ENCODE peak calls at places on chromosomes 7 and 10, in six cellular contexts. X is hepatocyte; F is adipocyte; S is lung; U is cardiac muscle cell; Y is CD8-positive, alpha-beta memory T cell. I is an unnamed sample. For H3K4me1, the result is how much of the 10 kb centered on the place peaks cover.

GRCh38 chr10:105466521-105466920 is 825.4 kb downstream of the SORCS3 start:
- DNase-seq in X (no peak), Y (no peak), S (no peak), U (no peak), F (no peak), I (no peak)

GRCh38 chr7:112290065-112290464 is 83.6 kb downstream of the ZNF277 start:
- DNase-seq in S (no peak), X (no peak), F (peak), Y (no peak), U (no peak), I (no peak)

GRCh38 chr10:35546824-35547225 is 58.3 kb upstream of the GJD4 start:
- DNase-seq in Y (no peak), S (no peak), U (no peak), F (peak), X (peak), I (no peak)

GRCh38 chr7:66920769-66921395 is at the start of gene TMEM248:
- DNase-seq in X (peak), Y (peak), U (peak), S (peak), F (peak), I (peak)

GRCh38 chr10:130648807-130649206 is 512.6 kb downstream of the GLRX3 start:
- DNase-seq in U (no peak), X (no peak), Y (no peak), S (no peak), F (no peak), I (peak)

GRCh38 chr7:141362580-141363435 is 188.4 kb upstream of the AGK start:
- DNase-seq in F (peak), S (no peak), U (peak), X (peak), Y (no peak), I (no peak)

GRCh38 chr10:69087600-69088470 is at the start of gene SRGN:
- DNase-seq in Y (peak), U (no peak), S (peak), F (peak), X (no peak), I (peak)

GRCh38 chr10:116833986-116834760 is 15.1 kb upstream of the ENO4 start:
- DNase-seq in U (peak), S (no peak), F (no peak), X (peak), Y (no peak), I (peak)

GRCh38 chr10:77041636-77042258 is 595.9 kb downstream of the KCNMA1 start:
- DNase-seq in S (no peak), U (no peak), X (no peak), F (no peak), Y (peak), I (no peak)

GRCh38 chr7:123725586-123726171 is 23.1 kb downstream of the WASL start:
- DNase-seq in Y (no peak), S (no peak), X (no peak), U (no peak), F (no peak), I (no peak)

GRCh38 chr10:74936577-74937445 is 110.4 kb downstream of the KAT6B start:
- DNase-seq in F (peak), S (no peak), X (no peak), Y (no peak), U (no peak), I (no peak)

GRCh38 chr7:137873524-137873923 is 26.8 kb upstream of the DGKI start:
- DNase-seq in X (no peak), F (peak), Y (no peak), U (no peak), S (no peak), I (no peak)

GRCh38 chr10:110868981-110869380 is 2.7 kb upstream of the PDCD4 start:
- DNase-seq in S (no peak), X (no peak), F (no peak), U (no peak), Y (peak), I (no peak)

GRCh38 chr7:66269978-66270377 is 64.8 kb downstream of the TPST1 start:
- DNase-seq in X (no peak), U (no peak), F (no peak), S (no peak), Y (no peak), I (no peak)

GRCh38 chr10:932589-932988 is 1.1 kb upstream of the LARP4B start:
- DNase-seq in S (no peak), U (no peak), Y (no peak), X (no peak), F (no peak), I (no peak)

GRCh38 chr7:134175724-134176350 is 48.7 kb downstream of the LRGUK start:
- DNase-seq in X (no peak), F (no peak), U (no peak), S (no peak), Y (no peak), I (no peak)

GRCh38 chr7:96910484-96910883 is 94.9 kb upstream of the DLX6 start:
- DNase-seq in U (no peak), Y (no peak), X (peak), F (peak), S (no peak), I (no peak)

GRCh38 chr7:2523941-2524807 is 4.6 kb downstream of the LFNG start:
- DNase-seq in Y (no peak), F (peak), S (peak), X (peak), U (no peak), I (peak)

GRCh38 chr10:70759769-70760168 is 25.4 kb downstream of the TBATA start:
- DNase-seq in S (no peak), Y (no peak), X (no peak), U (no peak), F (no peak), I (no peak)

GRCh38 chr10:58807631-58808024 is 295.0 kb downstream of the BICC1 start:
- DNase-seq in X (no peak), S (no peak), F (peak), U (no peak), Y (no peak), I (no peak)

GRCh38 chr10:4391683-4392082 is 434.3 kb upstream of the AKR1E2 start:
- DNase-seq in Y (no peak), X (no peak), U (no peak), F (no peak), S (no peak), I (no peak)

GRCh38 chr10:49484501-49485230 is 54.3 kb downstream of the ERCC6 start:
- DNase-seq in X (no peak), F (peak), U (no peak), Y (no peak), S (no peak), I (no peak)

GRCh38 chr7:142811154-142811737 is 40.5 kb downstream of the PRSS2 start:
- DNase-seq in X (peak), Y (peak), S (no peak), F (peak), U (peak), I (no peak)

GRCh38 chr7:105003275-105003674 is 10.7 kb upstream of the KMT2E start:
- DNase-seq in X (peak), U (no peak), Y (no peak), S (peak), F (peak), I (peak)
- H3K4me1 ChIP-seq in X (half or more), U (under half), Y (half or more), S (under half), F (half or more), I (half or more)

GRCh38 chr7:105807363-105807762 is 69.0 kb downstream of the ATXN7L1 start:
- DNase-seq in U (no peak), F (no peak), Y (no peak), S (no peak), X (no peak), I (no peak)
- H3K4me1 ChIP-seq in U (under half), F (under half), Y (under half), S (under half), X (under half), I (under half)

GRCh38 chr7:81625311-81625651 is 144.6 kb downstream of the HGF start:
- DNase-seq in U (no peak), S (no peak), F (peak), X (no peak), Y (no peak), I (no peak)

GRCh38 chr7:81626008-81626407 is 143.8 kb downstream of the HGF start:
- DNase-seq in F (peak), U (no peak), Y (no peak), X (no peak), S (no peak), I (no peak)

GRCh38 chr7:81629702-81630101 is 140.1 kb downstream of the HGF start:
- DNase-seq in U (no peak), F (no peak), S (no peak), X (no peak), Y (no peak), I (no peak)

GRCh38 chr7:81630600-81630999 is 139.2 kb downstream of the HGF start:
- DNase-seq in X (no peak), S (no peak), F (no peak), Y (no peak), U (no peak), I (no peak)

DNA sequence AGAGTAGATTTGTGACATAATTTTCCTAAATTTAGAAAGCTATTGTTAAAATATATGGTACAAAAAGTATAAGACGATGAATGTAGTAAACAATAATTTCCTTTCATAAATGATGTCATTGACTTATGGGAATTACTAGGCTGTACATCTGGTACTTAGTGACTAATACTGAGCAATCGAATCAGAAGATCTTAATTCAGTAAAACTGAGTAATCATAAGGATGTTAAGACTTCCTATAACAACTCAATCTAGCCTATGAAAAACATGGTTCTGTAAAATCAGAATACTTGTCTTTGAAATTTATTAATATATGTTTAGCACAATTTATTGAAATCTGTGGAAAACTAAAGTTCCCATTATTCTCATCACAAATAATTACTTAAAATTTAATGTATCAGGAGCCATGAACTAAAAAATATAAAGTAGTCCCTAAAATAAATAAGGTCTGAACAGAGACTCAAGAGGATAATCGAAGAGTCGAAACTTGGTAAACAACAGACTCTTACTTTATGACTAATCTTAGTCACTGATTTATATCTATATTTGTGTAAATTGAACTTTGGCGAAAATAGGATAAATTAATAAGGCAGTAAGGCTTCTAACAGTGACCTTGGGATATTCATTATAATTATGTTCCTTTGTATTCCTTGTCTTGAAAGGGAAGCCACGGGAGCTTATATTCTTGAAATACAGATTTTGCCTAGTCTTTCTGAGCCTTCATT is 142.1 kb downstream of the HGF start:
- DNase-seq in U (no peak), F (peak), X (no peak), S (no peak), Y (no peak), I (no peak)
- H3K4me1 ChIP-seq in U (under half), F (under half), X (under half), S (under half), Y (under half), I (under half)

DNA sequence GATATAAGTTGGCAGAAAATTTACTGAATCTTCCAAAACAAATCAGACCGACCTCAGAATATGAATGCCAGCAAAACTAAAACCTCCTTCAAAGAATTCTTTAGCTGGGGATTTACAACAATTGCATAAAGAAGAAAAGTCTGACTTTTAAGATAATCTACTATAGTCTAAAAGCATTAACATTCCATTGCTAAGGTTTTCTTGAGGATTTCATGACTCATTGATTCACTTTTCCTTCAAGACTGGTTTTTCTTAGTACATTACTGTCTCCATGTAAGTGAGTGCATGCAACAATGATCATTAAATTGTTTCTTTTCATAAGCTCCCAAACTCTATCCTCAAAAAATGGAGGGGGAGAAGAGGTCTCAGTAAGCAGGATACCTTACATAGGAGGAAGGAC is 3.1 kb downstream of the GLI3 start:
- DNase-seq in X (no peak), F (peak), S (no peak), U (no peak), Y (no peak), I (no peak)
- H3K4me1 ChIP-seq in X (under half), F (half or more), S (under half), U (under half), Y (under half), I (under half)

DNA sequence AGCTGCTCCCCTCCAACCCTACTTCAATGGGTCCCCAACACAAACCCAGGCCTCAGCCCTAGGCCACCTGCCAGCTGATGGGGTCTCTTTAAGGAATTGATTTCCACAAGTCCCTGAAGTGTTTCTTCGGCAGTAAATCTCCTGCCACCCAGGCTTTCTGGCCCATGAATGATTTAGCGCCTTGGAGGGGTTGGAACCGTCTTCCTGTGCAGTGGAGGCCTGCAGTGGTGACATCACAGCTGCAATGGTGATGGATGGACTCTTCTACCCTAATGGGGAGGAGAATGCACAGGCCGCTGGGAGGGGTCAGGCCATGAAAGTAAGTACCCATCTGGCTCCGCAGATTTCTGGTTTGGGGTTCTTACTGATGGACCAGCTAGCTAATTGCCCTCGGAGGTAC is 163.8 kb downstream of the UBE2H start:
- DNase-seq in F (no peak), X (no peak), U (no peak), Y (no peak), S (no peak), I (no peak)
- H3K4me1 ChIP-seq in F (under half), X (under half), U (under half), Y (under half), S (under half), I (under half)

GRCh38 chr7:55552320-55553086 is 19.8 kb downstream of the VOPP1 start:
- DNase-seq in Y (no peak), X (peak), S (no peak), F (peak), U (no peak), I (no peak)
- H3K4me1 ChIP-seq in Y (half or more), X (under half), S (under half), F (under half), U (under half), I (under half)